ENCODE peak calls at places on chromosomes 13 and 19, in seven cellular contexts. M, Z, H, D, U, E and Y are unnamed samples.
A peak's percentile ranks its signal among the peaks of the same experiment; 100 is the strongest.

GRCh38 chr19:6774821-6775707 is 2.6 kb downstream of the VAV1 start:
- DNase-seq in M (no peak), Z (no peak), H (no peak), D (no peak), U (no peak), E (no peak), Y (no peak)

GRCh38 chr13:110714798-110715394 is 1.4 kb downstream of the ING1 start:
- DNase-seq in M (peak; percentile 44), Z (peak; percentile 73), H (peak; percentile 27), D (no peak), U (peak; percentile 57), E (peak; percentile 41), Y (no peak)

GRCh38 chr13:71079638-71080037 is 787.4 kb downstream of the DACH1 start:
- DNase-seq in M (no peak), Z (no peak), H (no peak), D (no peak), U (no peak), E (no peak), Y (no peak)

GRCh38 chr19:52963229-52963760 is 614 bp upstream of the ZNF816 start:
- DNase-seq in M (no peak), Z (peak; percentile 47), H (no peak), D (no peak), U (no peak), E (peak; percentile 1), Y (no peak)

GRCh38 chr13:67369895-67370660 is 139.9 kb upstream of the PCDH9 start:
- DNase-seq in M (no peak), Z (no peak), H (no peak), D (no peak), U (peak; percentile 33), E (no peak), Y (no peak)

GRCh38 chr19:27709496-27709895 is 1503.5 kb downstream of the UQCRFS1 start:
- DNase-seq in M (no peak), Z (no peak), H (no peak), D (no peak), U (no peak), E (no peak), Y (no peak)

GRCh38 chr19:19224150-19224851 is 12.5 kb downstream of the NCAN start:
- DNase-seq in M (no peak), Z (no peak), H (no peak), D (no peak), U (no peak), E (no peak), Y (no peak)

GRCh38 chr19:1665565-1666047 is 13.2 kb upstream of the TCF3 start:
- DNase-seq in M (no peak), Z (no peak), H (no peak), D (peak; percentile 75), U (no peak), E (no peak), Y (peak; percentile 61)

GRCh38 chr19:7833225-7834156 is 3.5 kb downstream of the EVI5L start:
- DNase-seq in M (no peak), Z (peak; percentile 61), H (no peak), D (no peak), U (peak; percentile 16), E (no peak), Y (no peak)

GRCh38 chr19:44890366-44891015 is 563 bp upstream of the TOMM40 start:
- DNase-seq in M (peak; percentile 100), Z (peak; percentile 100), H (no peak), D (peak; percentile 99), U (peak; percentile 100), E (peak; percentile 100), Y (peak; percentile 100)

GRCh38 chr19:42487025-42487797 is 41.1 kb downstream of the CEACAM1 start:
- DNase-seq in M (no peak), Z (no peak), H (no peak), D (no peak), U (peak; percentile 64), E (no peak), Y (no peak)

GRCh38 chr19:30202060-30202600 is 170.1 kb upstream of the ZNF536 start:
- DNase-seq in M (no peak), Z (no peak), H (no peak), D (no peak), U (no peak), E (no peak), Y (no peak)

GRCh38 chr19:56383826-56384605 is 9.3 kb downstream of the ZNF582 start:
- DNase-seq in M (no peak), Z (no peak), H (no peak), D (no peak), U (peak; percentile 13), E (no peak), Y (no peak)